ENCODE peak calls at places on chromosome 2, in ten cellular contexts. S is endothelial cell, M is mesendoderm, V is H7, U is memory B cell, T is HFF-Myc, Y is NAMALWA, P is RPMI7951, F is amniotic stem cell, C is T-helper 22 cell. Z is an unnamed sample.

GRCh38 chr2:14866953-14867352 is 234.4 kb downstream of the LRATD1 start:
- DNase-seq in S (no peak), M (no peak), V (no peak), F (no peak), T (no peak), Y (no peak), P (no peak), U (no peak), C (no peak), Z (no peak)

GRCh38 chr2:143071185-143071876 is 57.9 kb upstream of the ARHGAP15 start:
- DNase-seq in M (no peak), P (no peak), V (no peak), Y (no peak), F (no peak), T (no peak), C (no peak), S (no peak), U (no peak), Z (no peak)

GRCh38 chr2:328761-329160 is 40.9 kb upstream of the ALKAL2 start:
- DNase-seq in S (no peak), V (no peak), T (no peak), Y (no peak), C (no peak), U (no peak), F (no peak), M (peak), P (peak), Z (no peak)

GRCh38 chr2:108236676-108237335 is 3.0 kb upstream of the SULT1C3 start:
- DNase-seq in T (no peak), Y (no peak), C (no peak), V (no peak), M (peak), F (no peak), U (no peak), P (no peak), S (no peak), Z (no peak)

GRCh38 chr2:217929757-217930707 is 72.8 kb downstream of the TNS1 start:
- DNase-seq in V (no peak), P (no peak), S (no peak), T (no peak), F (no peak), Y (no peak), U (no peak), M (no peak), C (no peak), Z (no peak)

GRCh38 chr2:22360735-22361374 is 1024.1 kb upstream of the KLHL29 start:
- DNase-seq in F (no peak), V (no peak), C (no peak), Y (no peak), M (peak), U (no peak), P (no peak), T (no peak), S (no peak), Z (no peak)

GRCh38 chr2:180872256-180872655 is 108.1 kb upstream of the UBE2E3 start:
- DNase-seq in P (peak), F (no peak), S (no peak), C (no peak), T (peak), Y (no peak), U (no peak), M (no peak), V (no peak), Z (no peak)

GRCh38 chr2:74525717-74526648 is at the start of gene DQX1:
- DNase-seq in T (no peak), V (peak), F (no peak), M (peak), C (no peak), Y (peak), S (no peak), P (peak), U (no peak), Z (no peak)

GRCh38 chr2:150046211-150046610 is 441.3 kb downstream of the RND3 start:
- DNase-seq in U (no peak), V (no peak), Y (no peak), S (no peak), P (peak), M (peak), T (no peak), F (no peak), C (no peak), Z (no peak)

GRCh38 chr2:202577250-202578183 is 57.3 kb upstream of the FAM117B start:
- DNase-seq in S (no peak), T (no peak), C (no peak), Y (no peak), M (no peak), P (no peak), F (no peak), V (no peak), U (no peak), Z (no peak)

GRCh38 chr2:173854840-173855239 is 110.3 kb downstream of the SP3 start:
- DNase-seq in Y (no peak), F (peak), M (no peak), T (peak), V (no peak), S (no peak), U (no peak), C (no peak), P (peak), Z (no peak)

GRCh38 chr2:202014328-202015034 is 19.2 kb upstream of the FZD7 start:
- DNase-seq in C (no peak), U (no peak), V (no peak), S (no peak), F (no peak), T (no peak), M (peak), Y (no peak), P (no peak), Z (no peak)

GRCh38 chr2:164523026-164523425 is 98.3 kb downstream of the GRB14 start:
- DNase-seq in P (peak), Y (no peak), S (no peak), F (no peak), T (no peak), C (no peak), V (no peak), M (no peak), U (no peak), Z (no peak)

GRCh38 chr2:166293984-166294383 is 81.8 kb downstream of the SCN9A start:
- DNase-seq in T (no peak), P (no peak), S (no peak), Y (no peak), U (no peak), C (no peak), M (no peak), V (no peak), F (no peak), Z (no peak)

GRCh38 chr2:236157815-236158498 is 10.2 kb downstream of the GBX2 start:
- DNase-seq in F (no peak), C (no peak), Y (no peak), S (no peak), U (no peak), M (no peak), P (no peak), V (peak), T (no peak), Z (no peak)

GRCh38 chr2:39508243-39508642 is 71.2 kb upstream of the MAP4K3 start:
- DNase-seq in U (no peak), Y (no peak), S (no peak), M (no peak), P (no peak), V (no peak), F (no peak), T (no peak), C (no peak), Z (no peak)

GRCh38 chr2:238132463-238133450 is 5.7 kb upstream of the KLHL30 start:
- DNase-seq in Y (no peak), M (no peak), T (no peak), U (no peak), F (no peak), S (no peak), C (no peak), P (no peak), V (no peak), Z (no peak)

GRCh38 chr2:185736210-185736609 is 2.4 kb upstream of the FSIP2 start:
- DNase-seq in M (no peak), F (no peak), P (no peak), T (no peak), V (no peak), Y (no peak), S (no peak), U (no peak), C (no peak), Z (no peak)

GRCh38 chr2:37599688-37600525 is 71.5 kb downstream of the CDC42EP3 start:
- DNase-seq in C (peak), F (no peak), S (no peak), V (no peak), P (no peak), T (no peak), Y (no peak), M (no peak), U (peak), Z (peak)

GRCh38 chr2:190835303-190835930 is 45.2 kb upstream of the GLS start:
- DNase-seq in Y (no peak), T (no peak), S (no peak), P (peak), F (peak), M (no peak), C (no peak), U (no peak), V (no peak), Z (peak)

GRCh38 chr2:1278861-1279260 is 134.4 kb upstream of the TPO start:
- DNase-seq in T (no peak), V (no peak), S (no peak), Y (no peak), C (no peak), M (no peak), F (no peak), U (no peak), P (no peak), Z (no peak)

Z was measured in mucosa of gallbladder.